ENCODE peak calls at places on chromosomes 2 and 18, in five cellular contexts. S is A549; C is right lobe of liver; E is pancreas; I is CD8-positive, alpha-beta memory T cell. X is an unnamed sample. For H3K4me1, the result is how much of the 10 kb centered on the place peaks cover.

GRCh38 chr2:223969856-223970255 is 12.6 kb downstream of the MRPL44 start:
- DNase-seq in S (no peak), C (no peak), E (no peak), I (no peak), X (no peak)

GRCh38 chr2:141392517-141393213 is 738.2 kb downstream of the LRP1B start:
- DNase-seq in S (peak), C (no peak), E (no peak), I (no peak), X (no peak)

GRCh38 chr2:37873749-37874330 is 51.2 kb upstream of the RMDN2 start:
- DNase-seq in S (no peak), C (no peak), E (no peak), I (no peak), X (no peak)

GRCh38 chr2:157468931-157469708 is 25.2 kb upstream of the CYTIP start:
- DNase-seq in S (no peak), C (no peak), E (no peak), I (peak), X (no peak)

GRCh38 chr2:43472527-43473194 is 123.2 kb downstream of the THADA start:
- DNase-seq in S (no peak), C (no peak), E (no peak), I (no peak), X (no peak)

GRCh38 chr2:203814661-203815540 is 52.7 kb upstream of the CTLA4 start:
- DNase-seq in S (peak), C (peak), E (no peak), I (peak), X (no peak)

GRCh38 chr18:75070625-75071483 is 138.1 kb downstream of the PTGR3 start:
- DNase-seq in S (peak), C (no peak), E (peak), I (peak), X (peak)

GRCh38 chr2:46978696-46979095 is 63.1 kb upstream of the MCFD2 start:
- DNase-seq in S (no peak), C (no peak), E (no peak), I (no peak), X (no peak)

GRCh38 chr2:223001831-223002230 is 50.2 kb upstream of the KCNE4 start:
- DNase-seq in S (no peak), C (no peak), E (no peak), I (no peak), X (no peak)

GRCh38 chr2:217609952-217610351 is 392.8 kb downstream of the TNS1 start:
- DNase-seq in S (no peak), C (no peak), E (no peak), I (no peak), X (no peak)

GRCh38 chr2:205721057-205721767 is 38.9 kb downstream of the NRP2 start:
- DNase-seq in S (no peak), C (no peak), E (no peak), I (no peak), X (no peak)

GRCh38 chr2:119517433-119517832 is 6.8 kb downstream of the SCTR start:
- DNase-seq in S (peak), C (peak), E (peak), I (no peak), X (no peak)

GRCh38 chr18:32771871-32772499 is 838 bp downstream of the KLHL14 start:
- DNase-seq in S (no peak), C (no peak), E (no peak), I (no peak), X (no peak)

GRCh38 chr18:60044290-60045006 is 144.7 kb downstream of the PMAIP1 start:
- DNase-seq in S (peak), C (no peak), E (no peak), I (no peak), X (no peak)

GRCh38 chr2:16408331-16409005 is 257.2 kb downstream of the CYRIA start:
- DNase-seq in S (no peak), C (no peak), E (no peak), I (no peak), X (no peak)

GRCh38 chr2:24957221-24957620 is 14.5 kb downstream of the DNAJC27 start:
- DNase-seq in S (no peak), C (no peak), E (no peak), I (no peak), X (no peak)

GRCh38 chr2:23563673-23564617 is 179.0 kb downstream of the KLHL29 start:
- DNase-seq in S (no peak), C (no peak), E (no peak), I (no peak), X (peak)

GRCh38 chr18:36576339-36576738 is 252.5 kb downstream of the TPGS2 start:
- DNase-seq in S (no peak), C (no peak), E (no peak), I (no peak), X (no peak)

GRCh38 chr2:131120815-131121317 is 15.7 kb downstream of the PLEKHB2 start:
- DNase-seq in S (no peak), C (no peak), E (no peak), I (no peak), X (no peak)

GRCh38 chr2:27537287-27537686 is 40.6 kb downstream of the GCKR start:
- DNase-seq in S (no peak), C (no peak), E (no peak), I (no peak), X (no peak)

GRCh38 chr2:54380627-54381026 is 75.5 kb upstream of the SPTBN1 start:
- DNase-seq in S (no peak), C (no peak), E (no peak), I (no peak), X (no peak)

GRCh38 chr2:52880872-52881271 is 886.7 kb upstream of the CHAC2 start:
- DNase-seq in S (no peak), C (no peak), E (no peak), I (no peak), X (no peak)

GRCh38 chr2:26243643-26244478 is 571 bp downstream of the HADHA start:
- DNase-seq in S (peak), C (no peak), E (no peak), I (peak), X (no peak)

GRCh38 chr2:133424876-133425275 is 143.4 kb downstream of the NCKAP5 start:
- DNase-seq in S (peak), C (no peak), E (no peak), I (no peak), X (no peak)

GRCh38 chr2:172516299-172516698 is 39.6 kb upstream of the PDK1 start:
- DNase-seq in S (peak), C (no peak), E (no peak), I (no peak), X (no peak)

GRCh38 chr2:204019572-204020501 is 83.3 kb downstream of the ICOS start:
- DNase-seq in S (peak), C (no peak), E (no peak), I (no peak), X (no peak)

GRCh38 chr2:100884145-100884621 is 64.2 kb downstream of the NPAS2 start:
- DNase-seq in S (no peak), C (no peak), E (no peak), I (no peak), X (no peak)

GRCh38 chr2:121287146-121287798 is 2.3 kb upstream of the TFCP2L1 start:
- DNase-seq in S (no peak), C (no peak), E (no peak), I (no peak), X (peak)

GRCh38 chr2:32357545-32358482 is 991 bp downstream of the BIRC6 start:
- DNase-seq in S (peak), C (peak), E (peak), I (no peak), X (peak)

GRCh38 chr18:616380-616995 is 19.7 kb downstream of the CLUL1 start:
- DNase-seq in S (peak), C (no peak), E (no peak), I (no peak), X (no peak)

GRCh38 chr18:46555724-46556123 is 101.3 kb downstream of the LOXHD1 start:
- DNase-seq in S (peak), C (no peak), E (no peak), I (no peak), X (no peak)

GRCh38 chr2:64562148-64562784 is 38.1 kb downstream of the AFTPH start:
- DNase-seq in S (peak), C (no peak), E (no peak), I (peak), X (no peak)

GRCh38 chr2:132651115-132652099 is 18.6 kb downstream of the LYPD1 start:
- DNase-seq in S (peak), C (no peak), E (no peak), I (no peak), X (no peak)

GRCh38 chr2:3246928-3247714 is 130.5 kb downstream of the EIPR1 start:
- DNase-seq in S (no peak), C (no peak), E (no peak), I (no peak), X (no peak)

GRCh38 chr18:79679552-79680099 is at the start of gene CTDP1:
- DNase-seq in S (peak), C (peak), E (peak), I (peak), X (peak)

GRCh38 chr18:9242987-9243386 is 91.6 kb upstream of the TWSG1 start:
- DNase-seq in S (no peak), C (no peak), E (no peak), I (no peak), X (no peak)

GRCh38 chr18:56726906-56727305 is 75.7 kb downstream of the WDR7 start:
- DNase-seq in S (no peak), C (no peak), E (no peak), I (no peak), X (no peak)

GRCh38 chr2:109526442-109526970 is 87.3 kb downstream of the SEPTIN10 start:
- DNase-seq in S (no peak), C (no peak), E (no peak), I (no peak), X (no peak)

GRCh38 chr2:235283246-235283645 is 210.6 kb upstream of the AGAP1 start:
- DNase-seq in S (no peak), C (no peak), E (no peak), I (no peak), X (no peak)

GRCh38 chr2:235291464-235291863 is 202.4 kb upstream of the AGAP1 start:
- DNase-seq in S (peak), C (no peak), E (no peak), I (no peak), X (no peak)

GRCh38 chr2:235286624-235287368 is 207.0 kb upstream of the AGAP1 start:
- DNase-seq in S (no peak), C (no peak), E (no peak), I (no peak), X (no peak)

GRCh38 chr2:235293060-235293459 is 200.8 kb upstream of the AGAP1 start:
- DNase-seq in S (no peak), C (no peak), E (no peak), I (no peak), X (no peak)

DNA sequence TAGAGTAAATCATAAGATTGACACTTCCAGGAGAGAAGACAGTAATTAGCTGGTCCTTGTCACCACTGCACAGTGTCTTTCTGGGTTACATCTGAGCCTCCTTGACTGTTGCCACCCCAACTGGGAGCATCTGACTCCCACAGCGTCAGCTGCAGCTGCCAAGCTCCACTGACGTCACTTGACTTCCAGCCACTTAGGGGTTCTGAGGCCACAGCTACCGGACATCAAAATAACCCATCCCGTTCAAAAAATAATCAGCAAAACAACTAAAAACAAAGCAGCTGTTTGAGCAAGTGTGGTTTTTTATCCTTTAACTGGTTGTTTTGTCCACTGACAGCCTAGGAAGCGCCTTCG is 206.5 kb upstream of the AGAP1 start:
- DNase-seq in S (no peak), C (no peak), E (no peak), I (no peak), X (no peak)
- H3K4me1 ChIP-seq in S (under half), C (under half), E (under half), I (under half), X (under half)

GRCh38 chr2:67400560-67401464 is 3.7 kb downstream of the ETAA1 start:
- DNase-seq in S (peak), C (no peak), E (no peak), I (no peak), X (no peak)
- H3K4me3 ChIP-seq in S (peak), C (no peak), E (no peak), I (no peak), X (no peak)

GRCh38 chr2:102065675-102066252 is 74.0 kb downstream of the IL1R2 start:
- DNase-seq in S (peak), C (peak), E (no peak), I (no peak), X (no peak)
- H3K4me1 ChIP-seq in S (half or more), C (under half), E (under half), I (under half), X (half or more)

DNA sequence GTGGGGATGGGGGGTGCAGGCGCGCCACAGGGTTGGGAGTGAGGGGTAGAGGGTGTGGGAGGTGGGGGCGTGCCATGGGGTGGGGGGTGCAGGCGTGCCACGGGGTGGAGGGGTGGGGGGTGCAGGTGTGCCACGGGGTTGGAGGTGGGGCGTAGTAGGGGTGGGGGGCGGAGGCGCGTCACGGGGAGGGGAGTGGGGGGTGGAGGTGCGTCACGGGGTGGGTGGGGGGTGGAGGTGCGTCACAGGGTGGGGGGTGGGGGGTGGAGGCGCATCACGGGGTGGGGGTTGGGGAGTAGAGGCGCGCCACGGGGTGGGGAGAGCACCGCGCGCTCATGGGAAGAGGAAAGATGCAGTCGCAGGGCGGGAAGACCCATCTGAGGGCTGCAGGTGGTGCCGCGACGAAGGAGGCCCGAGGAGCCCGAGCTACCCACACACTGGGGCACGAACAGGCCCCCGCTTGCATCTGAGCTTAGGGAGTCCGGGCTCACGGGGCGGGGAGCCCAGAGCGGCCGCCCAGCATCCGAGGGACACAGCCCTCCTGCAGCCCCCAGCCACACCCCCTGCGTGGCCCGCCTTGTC is 37.5 kb downstream of the SNED1 start:
- DNase-seq in S (no peak), C (no peak), E (no peak), I (peak), X (no peak)
- H3K4me3 ChIP-seq in S (no peak), C (no peak), E (peak), I (peak), X (peak)

DNA sequence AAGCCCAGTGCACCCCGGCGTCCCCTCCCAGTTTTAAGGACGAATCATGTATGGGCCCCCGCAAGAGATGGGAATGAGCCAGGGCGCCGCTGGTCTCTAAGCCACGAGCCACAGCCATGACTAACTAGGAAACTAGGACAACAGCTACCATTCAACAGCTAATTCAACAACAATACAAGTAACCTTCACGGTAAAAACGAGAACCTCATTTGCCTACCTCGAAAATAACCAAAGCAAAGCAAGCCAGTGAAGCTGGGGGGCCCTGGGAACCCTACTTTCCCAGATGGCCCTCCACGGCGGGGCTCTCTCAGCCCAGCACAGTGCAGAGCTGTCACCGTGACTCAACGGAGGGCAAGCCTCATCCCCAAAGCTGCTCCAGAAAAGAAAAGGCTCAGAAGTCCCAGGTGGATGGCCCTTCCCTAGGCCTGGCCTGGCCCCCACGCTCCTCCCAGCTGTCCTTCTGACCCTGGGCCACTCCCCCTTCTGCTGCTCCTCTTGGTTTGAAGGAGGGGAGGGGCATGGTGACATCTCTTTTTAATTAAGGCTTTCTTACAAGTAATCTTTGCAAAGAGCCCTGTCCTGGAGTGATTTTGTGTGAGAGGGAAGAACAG is 126.3 kb downstream of the HDAC4 start:
- DNase-seq in S (peak), C (no peak), E (no peak), I (no peak), X (peak)
- H3K4me1 ChIP-seq in S (half or more), C (under half), E (under half), I (under half), X (under half)

DNA sequence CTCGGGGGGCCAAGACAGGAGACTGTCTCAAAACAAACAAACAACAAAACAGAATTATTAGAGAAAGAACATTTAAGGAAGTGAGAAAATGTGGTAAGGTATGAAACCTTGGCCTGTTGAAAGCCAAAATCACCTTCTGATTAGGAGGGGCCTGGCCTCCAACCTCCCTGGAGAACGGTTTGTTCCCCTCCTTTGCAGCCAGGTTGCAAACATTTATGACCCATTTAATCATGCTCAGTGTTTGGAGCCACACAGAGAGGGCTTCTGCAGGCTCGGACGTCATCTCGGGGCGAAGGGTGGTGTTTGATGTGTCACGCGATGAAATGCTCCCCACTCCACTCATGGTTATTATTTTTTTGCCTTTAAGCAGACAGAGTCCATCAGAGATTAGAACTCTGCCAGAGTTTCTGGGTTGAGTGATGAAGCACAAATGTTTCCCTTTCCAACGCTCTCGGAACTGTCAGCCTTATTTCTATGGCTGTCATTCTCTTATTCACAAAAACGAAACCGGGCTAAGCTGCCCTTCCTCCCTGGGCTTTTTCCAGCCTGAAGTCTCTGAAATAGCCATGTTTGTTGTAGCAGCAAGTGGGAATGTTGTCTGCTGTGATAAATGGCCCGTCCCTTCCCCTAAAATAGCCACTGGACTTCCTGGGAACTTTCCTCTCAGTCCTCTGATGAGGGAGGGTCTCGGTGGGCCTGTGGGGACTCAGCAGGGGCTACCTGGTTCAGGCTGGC is 33.6 kb upstream of the ROCK2 start:
- DNase-seq in S (no peak), C (no peak), E (no peak), I (no peak), X (peak)
- H3K4me3 ChIP-seq in S (no peak), C (no peak), E (no peak), I (no peak), X (peak)

GRCh38 chr2:45965841-45966498 is 314.5 kb downstream of the PRKCE start:
- DNase-seq in S (no peak), C (no peak), E (no peak), I (no peak), X (no peak)

GRCh38 chr2:45962522-45962921 is 311.0 kb downstream of the PRKCE start:
- DNase-seq in S (peak), C (peak), E (peak), I (no peak), X (peak)

GRCh38 chr2:45964226-45964841 is 312.9 kb downstream of the PRKCE start:
- DNase-seq in S (peak), C (peak), E (peak), I (no peak), X (peak)

GRCh38 chr2:45964945-45965344 is 313.5 kb downstream of the PRKCE start:
- DNase-seq in S (no peak), C (no peak), E (no peak), I (no peak), X (no peak)

GRCh38 chr2:45963816-45964215 is 312.3 kb downstream of the PRKCE start:
- DNase-seq in S (peak), C (no peak), E (no peak), I (no peak), X (no peak)
- H3K4me1 ChIP-seq in S (half or more), C (under half), E (under half), I (under half), X (under half)

DNA sequence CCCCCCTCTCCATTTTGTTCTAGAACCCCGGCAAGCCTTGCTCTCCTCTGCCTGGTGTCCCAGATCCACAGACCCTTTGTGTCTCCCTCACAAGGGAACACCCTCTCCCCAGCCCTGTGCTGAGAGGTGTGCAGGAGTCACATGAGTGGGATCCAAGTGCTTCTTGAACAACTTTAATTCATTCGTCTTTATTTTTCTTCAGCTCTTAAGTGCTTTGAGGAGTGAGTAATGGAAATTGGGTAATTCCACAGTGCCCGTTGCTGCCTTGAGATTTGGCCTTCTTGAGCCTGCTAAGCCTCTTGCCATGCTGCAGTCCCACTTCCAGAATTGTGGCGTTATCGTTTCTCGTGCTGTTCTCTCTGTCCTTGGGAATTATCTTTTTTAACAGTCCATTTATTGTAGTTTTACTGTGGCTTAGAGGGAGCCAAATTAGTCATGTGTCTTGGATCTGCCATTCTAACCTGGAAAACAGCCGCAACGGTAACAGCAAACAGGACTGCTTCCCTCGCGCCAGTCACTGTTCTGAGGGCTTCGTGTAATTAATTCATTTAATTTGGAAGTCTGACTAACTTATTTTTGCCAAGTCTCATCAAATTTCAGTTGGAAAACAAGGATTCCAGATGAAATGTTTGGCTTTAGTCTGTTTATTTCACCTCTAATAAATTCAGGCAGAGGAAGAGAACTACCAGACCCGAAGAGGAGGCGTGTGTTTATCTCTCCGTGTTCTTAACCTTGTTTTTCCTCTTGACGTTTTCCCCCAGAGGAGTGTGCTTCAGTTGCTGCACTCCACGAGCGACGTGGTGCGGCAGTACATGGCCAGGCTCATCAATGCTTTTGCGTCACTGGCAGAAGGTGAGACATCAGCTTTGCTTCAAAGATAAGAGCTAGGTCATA is 72.0 kb downstream of the ARMC9 start:
- DNase-seq in S (no peak), C (no peak), E (no peak), I (no peak), X (no peak)
- H3K4me3 ChIP-seq in S (no peak), C (no peak), E (no peak), I (no peak), X (no peak)